ENCODE peak calls at places on chromosome 1, in seven cellular contexts. N, B, O, J, P, E and A are unnamed samples.

GRCh38 chr1:210653771-210654170 is 325.1 kb downstream of the HHAT start:
- DNase-seq in N (peak), B (no peak), J (no peak), O (no peak), P (peak), E (no peak), A (no peak)

GRCh38 chr1:212794561-212795014 is 2.9 kb downstream of the TATDN3 start:
- DNase-seq in E (no peak), P (peak), N (no peak), O (no peak), B (no peak), J (peak), A (peak)

GRCh38 chr1:174769961-174770549 is 229.7 kb upstream of the CACYBP start:
- DNase-seq in B (no peak), P (peak), J (peak), N (peak), O (peak), E (no peak), A (peak)

GRCh38 chr1:66415326-66415725 is 118.6 kb upstream of the SGIP1 start:
- DNase-seq in B (no peak), O (no peak), P (no peak), J (no peak), E (no peak), N (no peak), A (no peak)

GRCh38 chr1:175203570-175203969 is 11.0 kb upstream of the KIAA0040 start:
- DNase-seq in O (no peak), B (no peak), P (no peak), N (no peak), E (no peak), J (no peak), A (no peak)

GRCh38 chr1:106964505-106964904 is 92.0 kb upstream of the PRMT6 start:
- DNase-seq in O (no peak), N (no peak), J (no peak), E (peak), P (no peak), B (no peak), A (no peak)

GRCh38 chr1:157091186-157091585 is 8.4 kb downstream of the ETV3L start:
- DNase-seq in B (no peak), E (no peak), J (no peak), N (no peak), P (no peak), O (no peak), A (no peak)

GRCh38 chr1:28815533-28815932 is 3.6 kb downstream of the OPRD1 start:
- DNase-seq in J (no peak), O (no peak), B (no peak), E (no peak), N (no peak), P (no peak), A (no peak)

GRCh38 chr1:63928197-63929105 is 154.6 kb downstream of the ROR1 start:
- DNase-seq in J (no peak), E (peak), P (no peak), N (no peak), B (no peak), O (no peak), A (no peak)

GRCh38 chr1:152679454-152679853 is 4.4 kb downstream of the LCE2C start:
- DNase-seq in N (no peak), J (no peak), P (no peak), E (no peak), O (no peak), B (no peak), A (no peak)

GRCh38 chr1:198187973-198188588 is 31.3 kb downstream of the NEK7 start:
- DNase-seq in B (no peak), O (no peak), P (no peak), E (no peak), J (no peak), N (no peak), A (no peak)

GRCh38 chr1:228754646-228755268 is 19.5 kb downstream of the RHOU start:
- DNase-seq in P (no peak), B (no peak), O (no peak), J (no peak), N (no peak), E (no peak), A (no peak)

GRCh38 chr1:82919828-82920227 is 1079.1 kb downstream of the TTLL7 start:
- DNase-seq in J (no peak), E (no peak), N (no peak), O (no peak), P (no peak), B (no peak), A (no peak)

GRCh38 chr1:228174482-228175315 is 9.1 kb downstream of the IBA57 start:
- DNase-seq in E (no peak), J (peak), N (no peak), O (peak), P (peak), B (no peak), A (peak)

GRCh38 chr1:23611601-23612327 is 52.5 kb upstream of the ID3 start:
- DNase-seq in O (no peak), N (peak), B (no peak), E (no peak), J (no peak), P (peak), A (no peak)

GRCh38 chr1:194730304-194730703 is 1543.9 kb upstream of the B3GALT2 start:
- DNase-seq in N (no peak), E (no peak), B (no peak), P (no peak), J (no peak), O (no peak), A (no peak)

GRCh38 chr1:234874291-234875288 is 254.0 kb downstream of the TOMM20 start:
- DNase-seq in O (peak), E (no peak), N (no peak), B (peak), P (no peak), J (no peak), A (no peak)
- TF ChIP-seq CTCF in O (no peak), E (no peak), N (no peak), B (no peak), P (no peak), J (no peak), A (no peak)

GRCh38 chr1:160284782-160285344 is at the start of gene PEX19:
- DNase-seq in B (peak), J (peak), E (peak), P (peak), N (peak), O (peak), A (peak)
- TF ChIP-seq CTCF in B (no peak), J (no peak), E (no peak), P (no peak), N (no peak), O (no peak), A (no peak)

DNA sequence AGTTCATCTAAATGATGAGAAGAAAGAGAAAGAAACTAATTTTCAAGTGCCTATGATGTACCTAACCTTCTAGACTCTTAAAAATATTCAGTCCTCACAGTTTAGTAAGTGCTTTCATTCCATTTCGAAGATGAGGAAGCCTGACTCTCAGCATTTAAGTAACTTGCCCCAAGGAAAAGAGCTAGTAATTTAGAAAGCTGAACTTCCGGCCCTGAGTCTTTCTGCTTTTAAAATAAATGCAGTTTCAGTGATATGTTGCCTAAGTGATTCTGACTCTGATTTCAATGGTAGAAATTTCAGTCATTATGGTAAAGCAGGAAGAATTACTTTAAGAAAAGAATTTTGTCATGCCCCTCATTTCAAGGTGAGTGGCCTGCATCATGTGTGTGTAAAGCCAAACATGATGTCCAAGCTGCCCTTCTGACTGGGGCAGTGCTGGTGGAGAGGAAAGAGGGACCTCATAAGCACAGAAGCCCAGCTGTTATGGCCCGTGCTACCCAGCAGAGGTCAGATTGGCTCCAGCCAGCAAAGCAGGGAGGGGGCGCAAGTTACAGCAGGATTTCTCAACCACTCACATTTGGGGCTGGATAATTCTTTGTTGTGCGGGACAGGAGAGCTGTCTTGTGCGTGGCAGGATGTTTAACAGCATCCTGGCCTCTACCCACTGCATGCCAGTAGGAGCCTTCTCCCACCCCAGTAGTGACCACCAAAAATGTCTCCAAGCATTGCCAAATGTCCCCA is 10.7 kb downstream of the ATP1A4 start:
- DNase-seq in E (no peak), O (peak), N (peak), B (no peak), J (peak), P (peak), A (peak)
- TF ChIP-seq CTCF in E (peak), O (peak), N (no peak), B (no peak), J (peak), P (peak), A (peak)

DNA sequence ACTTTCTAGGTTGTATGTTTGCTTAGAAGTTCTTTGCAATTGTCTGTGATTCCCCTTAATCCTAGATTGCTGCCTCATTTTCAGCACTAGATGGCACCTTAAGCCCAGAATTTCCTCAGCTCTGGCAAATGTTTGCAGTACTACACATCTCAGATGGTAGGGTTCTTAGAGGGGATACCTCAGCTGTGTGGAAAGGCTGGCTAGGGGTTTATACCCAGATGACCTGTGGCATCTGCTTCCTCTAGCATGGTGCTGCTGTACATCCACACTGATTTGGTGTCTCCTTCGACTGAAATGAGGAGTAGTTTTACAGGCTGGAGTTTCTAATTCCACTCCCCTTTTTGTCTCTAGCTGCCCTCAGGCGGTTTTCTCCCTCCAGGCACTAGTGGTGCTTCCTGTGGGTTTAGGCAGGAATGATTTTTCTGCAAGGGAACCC is 23.5 kb downstream of the ASB17 start:
- DNase-seq in P (peak), O (no peak), E (no peak), J (peak), N (no peak), B (peak), A (peak)
- TF ChIP-seq CTCF in P (peak), O (peak), E (no peak), J (peak), N (no peak), B (peak), A (peak)

GRCh38 chr1:245512980-245513578 is 358.3 kb downstream of the KIF26B start:
- DNase-seq in B (no peak), N (peak), O (peak), J (no peak), E (no peak), P (peak), A (peak)
- TF ChIP-seq CTCF in B (no peak), N (no peak), O (peak), J (no peak), E (no peak), P (peak), A (no peak)

DNA sequence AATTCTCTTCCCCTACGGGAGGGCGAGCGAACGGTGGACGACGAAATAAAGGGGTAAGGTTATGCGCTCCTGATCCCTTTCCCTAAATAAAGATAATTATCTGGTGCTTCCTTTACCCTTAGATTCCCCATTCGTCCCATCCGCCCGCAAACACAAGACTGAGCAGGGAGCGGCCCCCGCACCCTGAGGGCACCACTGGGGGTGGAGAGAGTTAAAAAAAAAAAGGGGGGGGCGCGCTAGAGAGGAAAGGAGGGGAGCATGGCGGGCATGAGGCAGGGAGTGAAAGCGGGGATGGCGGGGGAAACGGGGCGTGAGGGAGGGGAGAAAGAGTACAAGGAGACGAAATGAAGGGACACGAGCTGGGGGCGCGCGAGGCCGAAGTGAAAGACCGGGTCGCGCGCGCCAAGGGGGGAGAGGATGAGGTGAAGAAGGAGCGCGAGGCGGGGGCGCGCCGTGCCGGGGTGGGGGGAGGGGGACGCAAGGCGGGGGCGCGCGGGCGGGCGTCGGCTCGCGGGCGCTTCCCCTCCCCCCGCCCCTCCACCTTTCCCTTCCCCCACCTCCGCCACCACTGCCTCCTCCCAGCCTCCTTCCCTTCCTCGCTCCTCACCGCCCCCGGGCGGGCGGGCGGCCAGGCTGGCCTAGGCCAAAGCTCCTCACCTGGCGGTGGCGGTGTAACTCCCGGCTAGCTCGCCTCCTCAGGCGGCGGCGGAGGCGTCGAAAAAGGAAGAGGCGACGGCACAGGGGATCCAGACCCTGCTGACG is 515 bp downstream of the GATAD2B start:
- DNase-seq in P (peak), E (peak), J (no peak), B (peak), O (peak), N (peak), A (no peak)
- TF ChIP-seq CTCF in P (peak), E (no peak), J (peak), B (no peak), O (peak), N (no peak), A (peak)